ENCODE peak calls at places on chromosomes 11 and 22, in six cellular contexts. H is fibroblast of gingiva, C is body of pancreas, A is NCI-H2029 treated with DMSO at 0.1 percent for 48 hours, Z is HT-29, S is heart right ventricle. B is an unnamed sample.
A peak's percentile ranks its signal among the peaks of the same experiment; 100 is the strongest.

GRCh38 chr11:69642913-69643632 is 2.1 kb downstream of the CCND1 start:
- DNase-seq in Z (peak; percentile 90), A (no peak), C (peak; percentile 81), S (peak; percentile 88), H (peak; percentile 74), B (peak; percentile 59)

GRCh38 chr11:42410251-42410956 is 901.4 kb upstream of the API5 start:
- DNase-seq in Z (no peak), A (no peak), C (no peak), S (no peak), H (no peak), B (no peak)

GRCh38 chr11:40384991-40385390 is 1074.5 kb downstream of the LRRC4C start:
- DNase-seq in C (no peak), Z (no peak), H (peak; percentile 75), A (no peak), S (no peak), B (no peak)

GRCh38 chr11:101129203-101129943 is at the start of gene PGR:
- DNase-seq in H (no peak), C (peak; percentile 51), Z (no peak), S (peak; percentile 58), A (no peak), B (no peak)

GRCh38 chr11:91305402-91305801 is 919.2 kb upstream of the FAT3 start:
- DNase-seq in C (no peak), S (no peak), Z (no peak), A (peak; percentile 4), H (no peak), B (peak; percentile 36)

GRCh38 chr11:45413156-45413833 is 127.2 kb upstream of the SYT13 start:
- DNase-seq in S (no peak), A (no peak), H (no peak), C (no peak), Z (no peak), B (no peak)

GRCh38 chr11:86735462-86736302 is 63.3 kb upstream of the ME3 start:
- DNase-seq in Z (no peak), C (no peak), A (no peak), H (peak; percentile 67), S (no peak), B (no peak)

GRCh38 chr11:50298182-50298988 is 265.7 kb downstream of the OR4C45 start:
- DNase-seq in Z (no peak), A (no peak), H (no peak), C (no peak), S (no peak), B (no peak)

GRCh38 chr11:8905528-8906165 is 5.3 kb upstream of the AKIP1 start:
- DNase-seq in C (no peak), S (no peak), Z (no peak), A (no peak), H (peak; percentile 75), B (no peak)

GRCh38 chr11:130580372-130580771 is 131.9 kb downstream of the ADAMTS15 start:
- DNase-seq in A (peak; percentile 64), C (no peak), S (no peak), H (no peak), Z (no peak), B (no peak)

GRCh38 chr22:44580176-44580575 is 82.1 kb upstream of the RTL6 start:
- DNase-seq in A (no peak), S (no peak), Z (no peak), H (no peak), C (no peak), B (no peak)

GRCh38 chr11:133903056-133903455 is 53.7 kb downstream of the IGSF9B start:
- DNase-seq in Z (no peak), C (no peak), A (no peak), S (no peak), H (no peak), B (no peak)

GRCh38 chr11:71446942-71447688 is 1.1 kb downstream of the DHCR7 start:
- DNase-seq in A (no peak), S (no peak), Z (peak; percentile 52), H (peak; percentile 86), C (no peak), B (peak; percentile 39)

GRCh38 chr11:13098067-13098466 is 89.0 kb downstream of the RASSF10 start:
- DNase-seq in S (no peak), A (peak; percentile 93), H (no peak), C (no peak), Z (peak; percentile 79), B (no peak)

GRCh38 chr22:27431896-27432295 is 369.7 kb downstream of the MN1 start:
- DNase-seq in C (no peak), H (peak; percentile 39), A (no peak), S (no peak), Z (no peak), B (no peak)

GRCh38 chr22:45680932-45681700 is 9.5 kb downstream of the ATXN10 start:
- DNase-seq in Z (no peak), S (no peak), C (no peak), A (no peak), H (no peak), B (no peak)